ENCODE peak calls at places on chromosomes 7 and 10, in six cellular contexts. J, H, Y, P, D and A are unnamed samples.

GRCh38 chr7:46206474-46207060 is 285.5 kb upstream of the IGFBP3 start:
- DNase-seq in D (no peak), Y (no peak), H (no peak), J (no peak), P (no peak), A (no peak)

GRCh38 chr7:82029236-82029635 is 259.4 kb upstream of the HGF start:
- DNase-seq in P (no peak), H (no peak), Y (no peak), D (no peak), J (no peak), A (no peak)

GRCh38 chr10:118362103-118362502 is 20.0 kb upstream of the FAM204A start:
- DNase-seq in P (no peak), Y (no peak), J (no peak), D (no peak), H (no peak), A (no peak)

GRCh38 chr7:111138196-111138569 is 47.3 kb downstream of the LRRN3 start:
- DNase-seq in D (no peak), P (peak; percentile 29), Y (peak; percentile 83), H (no peak), J (peak; percentile 15), A (peak; percentile 42)

GRCh38 chr10:44193156-44193555 is 191.7 kb downstream of the CXCL12 start:
- DNase-seq in P (no peak), D (no peak), J (no peak), H (no peak), Y (no peak), A (no peak)

GRCh38 chr7:76234931-76235441 is 33.3 kb downstream of the SRRM3 start:
- DNase-seq in Y (peak; percentile 81), H (peak; percentile 71), P (peak; percentile 44), J (peak; percentile 39), D (peak; percentile 79), A (peak; percentile 90)

GRCh38 chr10:20993387-20994170 is 96.5 kb upstream of the NEBL start:
- DNase-seq in P (no peak), Y (no peak), H (no peak), D (no peak), J (no peak), A (no peak)

GRCh38 chr7:27774717-27775328 is 34.9 kb downstream of the TAX1BP1 start:
- DNase-seq in D (no peak), H (no peak), Y (peak; percentile 59), J (no peak), P (no peak), A (peak; percentile 70)

GRCh38 chr10:28734940-28735759 is 57.8 kb downstream of the BAMBI start:
- DNase-seq in J (peak; percentile 31), P (peak; percentile 14), D (no peak), H (no peak), Y (peak; percentile 23), A (no peak)

GRCh38 chr10:69089638-69090599 is 2.0 kb downstream of the SRGN start:
- DNase-seq in Y (peak; percentile 83), P (no peak), H (no peak), J (no peak), D (no peak), A (no peak)

GRCh38 chr10:22218448-22218847 is 633 bp upstream of the EBLN1 start:
- DNase-seq in P (no peak), H (no peak), Y (no peak), D (no peak), J (no peak), A (peak; percentile 12)

GRCh38 chr7:142776206-142776844 is 5.6 kb downstream of the PRSS2 start:
- DNase-seq in Y (peak; percentile 93), D (no peak), J (no peak), H (no peak), P (no peak), A (peak; percentile 87)

GRCh38 chr10:24376731-24377130 is 167.8 kb downstream of the KIAA1217 start:
- DNase-seq in H (no peak), P (no peak), J (no peak), D (no peak), Y (no peak), A (no peak)

GRCh38 chr10:60417898-60418297 is 28.2 kb upstream of the ANK3 start:
- DNase-seq in P (no peak), J (no peak), Y (no peak), D (no peak), H (no peak), A (no peak)

GRCh38 chr7:79736418-79736817 is 283.0 kb upstream of the MAGI2 start:
- DNase-seq in P (no peak), D (no peak), J (no peak), H (no peak), Y (no peak), A (no peak)

GRCh38 chr10:78703581-78703980 is 365.2 kb upstream of the ZMIZ1 start:
- DNase-seq in J (no peak), H (no peak), D (no peak), Y (peak; percentile 7), P (no peak), A (no peak)

GRCh38 chr10:125238682-125239081 is 78.3 kb upstream of the CTBP2 start:
- DNase-seq in J (no peak), P (no peak), H (no peak), Y (no peak), D (no peak), A (no peak)

GRCh38 chr7:152435384-152436278 is at the start of gene KMT2C:
- DNase-seq in Y (peak; percentile 31), J (peak; percentile 67), P (peak; percentile 61), H (peak; percentile 79), D (peak; percentile 51), A (peak; percentile 85)

GRCh38 chr10:30995081-30995480 is 36.6 kb downstream of the ZNF438 start:
- DNase-seq in P (no peak), D (no peak), H (no peak), J (no peak), Y (no peak), A (no peak)
- TF ChIP-seq CTCF in P (no peak), D (no peak), H (no peak), J (no peak), Y (no peak), A (no peak)

GRCh38 chr7:77698042-77698625 is 1.9 kb downstream of the RSBN1L start:
- DNase-seq in Y (peak; percentile 23), J (no peak), D (no peak), P (no peak), H (no peak), A (no peak)

GRCh38 chr7:77697535-77697831 is 1.2 kb downstream of the RSBN1L start:
- DNase-seq in J (no peak), H (peak; percentile 83), D (peak; percentile 35), Y (no peak), P (no peak), A (no peak)

GRCh38 chr7:77696057-77696642 is at the start of gene RSBN1L:
- DNase-seq in Y (peak; percentile 99), D (peak; percentile 99), J (peak; percentile 99), P (peak; percentile 99), H (peak; percentile 99), A (peak; percentile 98)

GRCh38 chr7:77699056-77699455 is 2.8 kb downstream of the RSBN1L start:
- DNase-seq in Y (peak; percentile 15), J (peak; percentile 16), P (no peak), D (no peak), H (no peak), A (no peak)

GRCh38 chr7:77696643-77697534 is 630 bp downstream of the RSBN1L start:
- DNase-seq in Y (peak; percentile 78), D (peak; percentile 59), J (peak; percentile 65), H (peak; percentile 80), P (peak; percentile 51), A (peak; percentile 82)
- H3K4me1 ChIP-seq in Y (peaks cover 23% of the 10 kb centered on the region), D (peaks cover 2% of the 10 kb centered on the region), J (no peaks in the 10 kb centered on the region), H (peaks cover 66% of the 10 kb centered on the region), P (peaks cover 35% of the 10 kb centered on the region), A (peaks cover 13% of the 10 kb centered on the region)

DNA sequence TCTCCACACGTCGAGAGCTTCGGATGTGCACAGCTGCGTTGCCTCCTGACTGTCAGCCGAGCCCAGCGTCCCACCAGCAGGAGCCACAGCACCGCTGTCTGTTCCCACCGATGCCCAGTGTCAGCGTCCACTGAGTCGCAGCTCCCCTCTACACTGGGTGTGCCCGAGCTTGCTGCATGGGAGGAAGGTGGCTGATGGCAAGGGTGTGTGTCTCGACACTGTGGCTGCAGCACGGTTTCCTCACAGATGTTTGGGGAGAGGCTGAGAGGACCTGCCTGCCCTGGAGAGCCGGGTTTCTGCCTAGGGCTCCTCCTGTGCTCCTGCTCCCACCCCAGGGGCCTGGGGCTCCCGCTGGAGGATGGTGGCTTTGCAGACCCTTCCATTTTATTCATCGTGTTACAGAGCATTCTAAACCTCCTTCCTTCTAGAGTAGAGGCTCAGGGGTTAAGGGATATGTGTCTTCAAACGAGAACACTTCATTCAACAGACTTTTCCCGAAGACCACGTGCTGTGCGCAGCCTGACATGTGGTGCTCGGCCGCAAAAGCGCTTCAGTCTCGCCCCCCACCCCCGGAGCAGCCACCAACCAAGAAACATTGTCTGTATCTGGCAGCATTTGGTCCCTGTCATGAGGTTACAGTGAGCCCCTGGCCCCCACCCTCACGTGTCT is 384.8 kb downstream of the DNAJB6 start:
- DNase-seq in H (peak; percentile 48), Y (no peak), J (no peak), D (no peak), P (no peak), A (no peak)
- H3K9me3 ChIP-seq in H (no peaks in the 10 kb centered on the region), Y (peaks cover 2% of the 10 kb centered on the region), J (no peaks in the 10 kb centered on the region), D (no peaks in the 10 kb centered on the region), P (no peaks in the 10 kb centered on the region), A (no peaks in the 10 kb centered on the region)

GRCh38 chr10:49382226-49382625 is 13.7 kb downstream of the DRGX start:
- DNase-seq in P (no peak), J (no peak), D (no peak), H (no peak), Y (no peak), A (no peak)

GRCh38 chr10:49381111-49381900 is 14.6 kb downstream of the DRGX start:
- DNase-seq in J (no peak), P (no peak), H (no peak), Y (no peak), D (no peak), A (no peak)

GRCh38 chr10:49377256-49377655 is 18.6 kb downstream of the DRGX start:
- DNase-seq in H (no peak), Y (no peak), J (no peak), D (no peak), P (no peak), A (no peak)

GRCh38 chr10:49382826-49383225 is 13.1 kb downstream of the DRGX start:
- DNase-seq in P (no peak), Y (no peak), D (no peak), H (no peak), J (no peak), A (no peak)

DNA sequence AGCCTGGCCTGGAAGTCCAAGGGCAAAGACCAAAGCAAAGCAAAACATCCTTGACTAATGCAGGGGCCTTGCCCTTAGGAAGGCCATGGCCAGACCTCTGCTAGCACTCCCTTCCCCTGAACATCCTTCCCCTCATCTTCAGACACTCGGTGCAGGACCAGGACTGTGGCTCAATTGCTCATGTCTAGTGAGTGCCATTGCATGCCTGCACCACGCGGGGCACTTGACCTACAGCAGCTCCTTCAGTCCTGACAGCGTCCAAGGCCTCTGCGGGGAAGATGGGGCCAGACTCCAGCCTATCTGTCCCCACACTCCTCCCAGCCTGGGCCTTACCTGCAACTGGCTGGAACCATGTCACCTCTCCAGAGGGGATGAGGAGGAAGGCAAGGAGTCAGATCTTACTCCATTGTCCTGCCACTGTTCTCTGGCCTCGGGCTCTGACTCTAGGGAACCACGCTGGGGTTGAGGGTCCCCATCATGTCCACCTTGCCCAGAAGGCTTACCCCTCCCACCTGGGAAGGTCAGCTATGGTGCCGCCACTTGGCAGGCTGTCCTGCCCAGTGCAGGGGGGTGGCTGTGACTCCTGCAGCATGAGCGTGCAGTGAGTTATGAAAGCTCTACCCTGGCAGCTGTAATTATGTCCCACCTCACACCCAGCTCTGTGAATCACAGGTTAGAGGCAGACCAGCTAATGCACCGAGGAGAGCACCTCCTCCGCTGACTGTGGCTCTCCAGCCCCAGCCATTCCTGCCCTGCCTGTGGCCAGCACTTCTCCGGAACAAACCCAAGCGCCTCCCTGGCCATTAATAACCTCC is 16.1 kb downstream of the DRGX start:
- DNase-seq in P (no peak), H (no peak), J (no peak), D (no peak), Y (no peak), A (no peak)
- TF ChIP-seq CTCF in P (no peak), H (no peak), J (peak; percentile 11), D (no peak), Y (peak; percentile 27), A (peak; percentile 21)

GRCh38 chr7:37481154-37481553 is 32.5 kb upstream of the ELMO1 start:
- DNase-seq in D (no peak), H (no peak), J (no peak), P (no peak), Y (no peak), A (no peak)
- H3K4me1 ChIP-seq in D (peaks cover 2% of the 10 kb centered on the region), H (no peaks in the 10 kb centered on the region), J (no peaks in the 10 kb centered on the region), P (no peaks in the 10 kb centered on the region), Y (peaks cover 23% of the 10 kb centered on the region), A (peaks cover 17% of the 10 kb centered on the region)